ENCODE peak calls at places on chromosomes 11 and 22, in seven cellular contexts. K is RWPE1; J is HFF-Myc; G is Panc1; B is PC-3; S is activated T-helper 9 cell treated with anti-CD3 and anti-CD28 coated beads, Interleukin-2, amount 50 U/mL, for 16 hours; O is fibroblast of pulmonary artery. E is an unnamed sample.

GRCh38 chr11:118106789-118107335 is 20.1 kb upstream of the SMIM35 start:
- DNase-seq in K (peak; percentile 52), J (no peak), G (no peak), B (peak; percentile 58), S (no peak), O (no peak), E (no peak)

GRCh38 chr11:66136752-66137123 is 66.7 kb downstream of the PACS1 start:
- DNase-seq in K (peak; percentile 21), J (no peak), G (no peak), B (peak; percentile 40), S (no peak), O (peak; percentile 70), E (no peak)

GRCh38 chr22:37588540-37589215 is 8.8 kb upstream of the LGALS2 start:
- DNase-seq in K (no peak), J (no peak), G (no peak), B (no peak), S (no peak), O (no peak), E (no peak)

GRCh38 chr22:48258108-48258705 is 1495.8 kb downstream of the TBC1D22A start:
- DNase-seq in K (no peak), J (no peak), G (no peak), B (no peak), S (no peak), O (no peak), E (no peak)

GRCh38 chr11:122235615-122236014 is 119.6 kb upstream of the BLID start:
- DNase-seq in K (no peak), J (peak; percentile 84), G (no peak), B (peak; percentile 74), S (no peak), O (peak; percentile 61), E (no peak)

GRCh38 chr22:31530816-31531180 is 34.5 kb downstream of the SFI1 start:
- DNase-seq in K (no peak), J (no peak), G (no peak), B (peak; percentile 22), S (no peak), O (peak; percentile 54), E (no peak)

GRCh38 chr22:29503811-29504372 is 23.9 kb downstream of the NEFH start:
- DNase-seq in K (no peak), J (peak; percentile 37), G (no peak), B (peak; percentile 17), S (no peak), O (peak; percentile 83), E (no peak)

GRCh38 chr11:57460017-57460755 is at the start of gene RTN4RL2:
- DNase-seq in K (peak; percentile 71), J (no peak), G (no peak), B (peak; percentile 72), S (no peak), O (peak; percentile 50), E (peak; percentile 44)

GRCh38 chr11:1845571-1846452 is 7.0 kb downstream of the TNNI2 start:
- DNase-seq in K (no peak), J (no peak), G (no peak), B (no peak), S (no peak), O (no peak), E (no peak)

GRCh38 chr11:60772666-60773065 is 12.5 kb upstream of the MS4A10 start:
- DNase-seq in K (no peak), J (no peak), G (no peak), B (no peak), S (no peak), O (no peak), E (no peak)

GRCh38 chr11:68269414-68270081 is 2.2 kb downstream of the C11orf24 start:
- DNase-seq in K (no peak), J (no peak), G (no peak), B (peak; percentile 43), S (no peak), O (peak; percentile 79), E (no peak)

GRCh38 chr22:17777005-17777716 is 2.9 kb upstream of the BID start:
- DNase-seq in K (no peak), J (no peak), G (no peak), B (no peak), S (peak; percentile 53), O (no peak), E (no peak)

GRCh38 chr11:112580864-112581263 is 320.2 kb upstream of the PLET1 start:
- DNase-seq in K (no peak), J (no peak), G (no peak), B (no peak), S (no peak), O (no peak), E (no peak)

GRCh38 chr11:134761926-134762247 is 349.8 kb upstream of the B3GAT1 start:
- DNase-seq in K (no peak), J (no peak), G (no peak), B (no peak), S (no peak), O (no peak), E (no peak)

GRCh38 chr11:33915521-33915920 is 23.6 kb upstream of the LMO2 start:
- DNase-seq in K (no peak), J (no peak), G (no peak), B (no peak), S (no peak), O (no peak), E (no peak)

GRCh38 chr22:49490692-49491091 is 337.0 kb downstream of the BRD1 start:
- DNase-seq in K (no peak), J (no peak), G (no peak), B (no peak), S (no peak), O (no peak), E (no peak)

GRCh38 chr22:41799486-41800347 is 762 bp upstream of the CCDC134 start:
- DNase-seq in K (peak; percentile 6), J (no peak), G (no peak), B (no peak), S (no peak), O (peak; percentile 22), E (no peak)

GRCh38 chr22:27994481-27995331 is 75.7 kb upstream of the PITPNB start:
- DNase-seq in K (no peak), J (no peak), G (no peak), B (no peak), S (no peak), O (no peak), E (no peak)

GRCh38 chr11:67558084-67558772 is 25.4 kb upstream of the GSTP1 start:
- DNase-seq in K (no peak), J (no peak), G (no peak), B (peak; percentile 24), S (no peak), O (peak; percentile 34), E (peak; percentile 37)

GRCh38 chr11:83726316-83726715 is 440.1 kb upstream of the CCDC90B start:
- DNase-seq in K (peak; percentile 12), J (no peak), G (no peak), B (no peak), S (no peak), O (no peak), E (no peak)